ENCODE peak calls at places on chromosomes 5 and 9, in six cellular contexts. C is ovary, I is psoas muscle, T is cardiac muscle cell, Z is PC-3, B is heart left ventricle. X is an unnamed sample.

GRCh38 chr5:72908666-72909065 is 47.2 kb upstream of the FCHO2 start:
- DNase-seq in B (no peak), I (no peak), T (no peak), C (no peak), Z (no peak), X (no peak)

GRCh38 chr5:169450464-169450863 is 133.1 kb upstream of the SPDL1 start:
- DNase-seq in B (no peak), Z (no peak), C (no peak), T (peak; percentile 57), I (no peak), X (no peak)

GRCh38 chr9:113599647-113600476 is 136.3 kb downstream of the RGS3 start:
- DNase-seq in T (peak; percentile 78), Z (no peak), B (peak; percentile 63), I (no peak), C (no peak), X (no peak)

GRCh38 chr9:14293801-14294200 is 20.1 kb downstream of the NFIB start:
- DNase-seq in C (no peak), I (no peak), Z (no peak), B (no peak), T (no peak), X (no peak)

GRCh38 chr5:2302169-2302568 is 419.4 kb upstream of the IRX4 start:
- DNase-seq in C (no peak), I (no peak), B (no peak), Z (no peak), T (no peak), X (no peak)

GRCh38 chr9:130029223-130029583 is 13.8 kb downstream of the FNBP1 start:
- DNase-seq in Z (no peak), B (no peak), I (no peak), C (no peak), T (no peak), X (no peak)

GRCh38 chr9:121637441-121638222 is 13.8 kb upstream of the DAB2IP start:
- DNase-seq in I (no peak), B (no peak), T (peak; percentile 50), Z (peak; percentile 43), C (no peak), X (no peak)

GRCh38 chr5:98556707-98557106 is 216.8 kb upstream of the RGMB start:
- DNase-seq in B (no peak), I (no peak), C (no peak), Z (peak; percentile 37), T (no peak), X (no peak)

GRCh38 chr5:154813736-154814135 is 36.7 kb downstream of the FAXDC2 start:
- DNase-seq in C (no peak), I (no peak), Z (no peak), T (no peak), B (no peak), X (peak; percentile 79)

GRCh38 chr5:160199410-160199911 is 29.8 kb upstream of the FABP6 start:
- DNase-seq in Z (peak; percentile 76), B (peak; percentile 66), T (peak; percentile 65), C (peak; percentile 75), I (peak; percentile 74), X (peak; percentile 16)

GRCh38 chr9:91844170-91844569 is 105.9 kb downstream of the ROR2 start:
- DNase-seq in Z (no peak), I (no peak), C (peak; percentile 15), T (no peak), B (peak; percentile 25), X (no peak)

GRCh38 chr5:103373576-103374472 is 115.3 kb downstream of the MACIR start:
- DNase-seq in T (no peak), C (no peak), B (no peak), Z (no peak), I (no peak), X (no peak)

GRCh38 chr9:136225748-136226679 is 19.6 kb downstream of the QSOX2 start:
- DNase-seq in C (peak; percentile 38), T (peak; percentile 58), B (peak; percentile 35), I (peak; percentile 41), Z (peak; percentile 67), X (peak; percentile 60)

GRCh38 chr9:105510024-105510423 is 47.9 kb upstream of the FKTN start:
- DNase-seq in B (no peak), I (no peak), Z (no peak), T (peak; percentile 80), C (no peak), X (no peak)

GRCh38 chr5:137497396-137498290 is 1.5 kb downstream of the SPOCK1 start:
- DNase-seq in I (no peak), T (no peak), C (no peak), Z (peak; percentile 10), B (no peak), X (peak; percentile 4)

GRCh38 chr9:974064-974992 is 2.1 kb upstream of the DMRT3 start:
- DNase-seq in T (no peak), I (no peak), B (no peak), C (no peak), Z (no peak), X (no peak)

GRCh38 chr9:75033789-75034473 is 5.8 kb upstream of the CARNMT1 start:
- DNase-seq in C (no peak), B (no peak), T (no peak), Z (no peak), I (no peak), X (no peak)

GRCh38 chr5:16313761-16314160 is 134.2 kb upstream of the MARCHF11 start:
- DNase-seq in I (no peak), T (no peak), Z (no peak), C (no peak), B (no peak), X (no peak)

GRCh38 chr5:175682664-175683063 is 24.8 kb downstream of the HRH2 start:
- DNase-seq in C (no peak), B (no peak), Z (no peak), T (no peak), I (no peak), X (no peak)

GRCh38 chr9:4318741-4319140 is 18.9 kb upstream of the GLIS3 start:
- DNase-seq in C (no peak), I (no peak), T (peak; percentile 52), Z (no peak), B (no peak), X (no peak)

GRCh38 chr5:168663276-168664004 is 84.3 kb upstream of the PANK3 start:
- DNase-seq in T (no peak), B (no peak), I (no peak), C (no peak), Z (no peak), X (peak; percentile 33)

GRCh38 chr9:99511723-99512122 is 289.6 kb downstream of the SEC61B start:
- DNase-seq in I (no peak), T (no peak), B (no peak), C (no peak), Z (no peak), X (no peak)

GRCh38 chr9:99513441-99514112 is 291.5 kb downstream of the SEC61B start:
- DNase-seq in I (no peak), B (no peak), Z (no peak), C (no peak), T (no peak), X (no peak)

GRCh38 chr9:99506781-99507305 is 284.8 kb downstream of the SEC61B start:
- DNase-seq in Z (no peak), C (no peak), I (no peak), T (no peak), B (no peak), X (no peak)

GRCh38 chr9:99509291-99509826 is 287.3 kb downstream of the SEC61B start:
- DNase-seq in B (no peak), T (no peak), C (no peak), Z (no peak), I (no peak), X (no peak)

DNA sequence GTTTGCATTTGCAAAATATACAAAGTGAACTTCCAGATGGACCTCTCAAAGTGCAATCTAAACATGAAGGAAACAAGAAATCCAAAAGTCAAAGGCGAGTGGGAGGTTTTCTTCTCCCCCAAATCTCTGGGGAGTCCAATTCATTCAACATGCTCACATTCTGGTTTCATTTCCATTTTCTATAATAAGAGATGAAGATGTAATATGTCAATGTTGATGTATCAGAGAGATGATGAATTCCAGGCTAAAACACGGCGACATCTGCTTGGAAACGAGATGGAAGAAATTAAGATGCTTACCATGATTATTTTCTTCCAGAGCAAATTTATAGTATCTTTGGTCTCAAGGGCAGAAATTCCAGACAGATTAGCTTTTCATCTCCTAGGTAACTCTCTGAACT is 287.8 kb downstream of the SEC61B start:
- DNase-seq in B (no peak), I (no peak), C (no peak), T (no peak), Z (no peak), X (no peak)
- H3K4me3 ChIP-seq in B (no peak overlapping the region), I (no peak overlapping the region), C (no peak overlapping the region), T (no peak overlapping the region), Z (no peak overlapping the region), X (no peak overlapping the region)

GRCh38 chr9:93959739-93960154 is 4.6 kb upstream of the BARX1 start:
- DNase-seq in T (no peak), B (no peak), C (no peak), Z (no peak), I (no peak), X (no peak)

GRCh38 chr9:93956183-93956784 is 1.1 kb upstream of the BARX1 start:
- DNase-seq in C (no peak), T (no peak), Z (no peak), B (no peak), I (no peak), X (no peak)

GRCh38 chr9:93960221-93960970 is 5.2 kb upstream of the BARX1 start:
- DNase-seq in B (no peak), T (no peak), C (no peak), I (no peak), Z (peak; percentile 20), X (no peak)

GRCh38 chr9:93958875-93959682 is 3.9 kb upstream of the BARX1 start:
- DNase-seq in I (no peak), T (peak; percentile 64), Z (no peak), C (no peak), B (no peak), X (no peak)

GRCh38 chr9:93958121-93958874 is 3.1 kb upstream of the BARX1 start:
- DNase-seq in B (no peak), Z (no peak), I (no peak), T (no peak), C (no peak), X (no peak)
- H3K4me3 ChIP-seq in B (no peak overlapping the region), Z (no peak overlapping the region), I (peak overlapping the region; percentile 33), T (peak overlapping the region; percentile 10), C (no peak overlapping the region), X (peak overlapping the region; percentile 2)

DNA sequence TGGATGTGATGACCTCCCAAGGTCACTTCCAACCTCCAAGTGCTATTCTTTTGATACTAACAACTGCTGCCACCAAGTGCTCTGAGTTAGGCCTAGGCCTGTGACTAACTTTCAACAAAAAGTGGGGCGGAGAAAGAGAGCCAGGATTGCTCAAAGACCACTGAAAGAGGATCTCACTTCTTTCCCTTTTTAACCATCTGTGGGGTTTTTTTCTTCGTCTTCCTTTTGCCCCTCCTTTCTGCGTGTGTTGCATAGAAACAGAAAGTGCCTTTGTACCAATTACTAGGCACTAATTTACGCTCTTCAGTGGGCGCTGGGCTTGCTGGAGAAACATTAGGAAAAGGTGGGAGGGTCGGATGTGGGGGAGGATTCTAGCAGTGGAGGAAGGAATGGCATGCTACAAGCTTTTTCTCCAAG is 8.0 kb downstream of the KLF9 start:
- DNase-seq in T (peak; percentile 71), B (no peak), I (no peak), C (peak; percentile 45), Z (no peak), X (no peak)
- H3K4me3 ChIP-seq in T (no peak overlapping the region), B (no peak overlapping the region), I (peak overlapping the region; percentile 43), C (peak overlapping the region; percentile 3), Z (no peak overlapping the region), X (no peak overlapping the region)

DNA sequence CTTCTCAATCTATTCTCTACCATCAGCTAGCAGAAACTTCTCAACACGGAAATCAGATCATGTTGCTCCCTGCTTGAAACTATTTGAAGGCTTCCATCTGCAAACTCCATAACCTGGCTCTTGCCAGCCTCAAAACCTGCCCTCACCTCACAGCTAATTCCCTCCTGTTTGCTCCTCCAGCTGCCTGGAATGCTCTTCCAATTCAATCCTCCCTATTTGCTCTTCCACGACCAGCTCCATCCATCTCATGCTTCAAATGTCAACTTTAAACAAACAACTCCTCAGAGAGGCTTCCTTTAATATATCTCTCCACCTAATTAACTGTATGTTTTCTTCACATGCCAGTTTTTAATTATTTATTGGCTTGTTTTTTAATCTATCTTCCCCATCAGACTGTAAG is 1.5 kb downstream of the PLAA start:
- DNase-seq in T (no peak), C (no peak), I (no peak), B (no peak), Z (no peak), X (no peak)
- H3K4me3 ChIP-seq in T (peak overlapping the region; percentile 81), C (peak overlapping the region; percentile 74), I (peak overlapping the region; percentile 96), B (no peak overlapping the region), Z (peak overlapping the region; percentile 88), X (peak overlapping the region; percentile 95)

X was measured in Jurkat, Clone E6-1.